ENCODE peak calls at places on chromosome 15, in six cellular contexts. F is vagina, Q is breast epithelium, M is Panc1, U is K562, N is transverse colon. P is an unnamed sample.

GRCh38 chr15:69526086-69526485 is 73.5 kb downstream of the RPLP1 start:
- DNase-seq in U (no peak), M (no peak), Q (no peak), F (no peak), N (no peak), P (no peak)

GRCh38 chr15:70376929-70377691 is 279.4 kb upstream of the TLE3 start:
- DNase-seq in F (peak; percentile 85), Q (no peak), U (no peak), M (no peak), N (peak; percentile 3), P (no peak)

GRCh38 chr15:98177950-98178848 is 217.7 kb downstream of the ARRDC4 start:
- DNase-seq in Q (no peak), M (peak; percentile 39), N (peak; percentile 29), U (peak; percentile 44), F (no peak), P (peak; percentile 28)

GRCh38 chr15:50979041-50979440 is 70.6 kb downstream of the AP4E1 start:
- DNase-seq in F (no peak), N (no peak), M (no peak), Q (no peak), U (no peak), P (no peak)

GRCh38 chr15:29554531-29554930 is 267.7 kb downstream of the TJP1 start:
- DNase-seq in U (no peak), F (no peak), N (no peak), Q (no peak), M (no peak), P (no peak)

GRCh38 chr15:95944193-95944592 is 386.3 kb upstream of the NR2F2 start:
- DNase-seq in N (no peak), F (no peak), U (no peak), Q (no peak), M (no peak), P (no peak)

GRCh38 chr15:33649217-33649933 is 318.9 kb upstream of the CHRM5 start:
- DNase-seq in Q (no peak), N (no peak), M (no peak), F (no peak), U (no peak), P (no peak)

GRCh38 chr15:73368301-73369072 is at the start of gene HCN4:
- DNase-seq in Q (no peak), F (no peak), M (no peak), N (no peak), U (peak; percentile 31), P (no peak)

DNA sequence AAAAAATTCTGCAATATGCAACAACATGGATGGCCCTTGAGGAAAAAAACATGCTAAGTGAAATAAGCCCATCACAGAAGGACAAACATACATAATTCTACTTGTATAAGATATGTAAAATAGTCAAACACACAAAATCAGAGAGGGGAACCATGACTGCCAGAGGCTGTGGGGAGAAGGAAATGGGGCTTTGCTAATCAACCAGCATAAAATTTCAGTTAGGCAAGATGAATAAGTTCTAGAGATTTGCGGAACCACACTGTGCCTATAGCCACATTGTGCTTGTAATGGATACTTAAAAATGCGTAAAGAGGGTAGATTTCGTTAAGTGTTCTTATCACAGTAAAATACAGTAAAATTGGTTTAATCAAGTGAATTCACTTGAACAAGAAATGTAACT is 33.7 kb upstream of the SPTBN5 start:
- DNase-seq in U (no peak), Q (no peak), M (no peak), N (no peak), F (no peak), P (no peak)
- TF ChIP-seq CTCF in U (no peak), Q (no peak), M (no peak), N (no peak), F (no peak), P (no peak)

GRCh38 chr15:45456212-45457106 is 66.1 kb downstream of the SLC30A4 start:
- DNase-seq in N (peak; percentile 71), Q (peak; percentile 73), M (peak; percentile 91), U (peak; percentile 65), F (no peak), P (no peak)
- TF ChIP-seq POLR2AphosphoS5 in N (peak; percentile 60), Q (peak; percentile 81), M (peak; percentile 49), U (no peak), F (peak; percentile 47), P (no peak)

DNA sequence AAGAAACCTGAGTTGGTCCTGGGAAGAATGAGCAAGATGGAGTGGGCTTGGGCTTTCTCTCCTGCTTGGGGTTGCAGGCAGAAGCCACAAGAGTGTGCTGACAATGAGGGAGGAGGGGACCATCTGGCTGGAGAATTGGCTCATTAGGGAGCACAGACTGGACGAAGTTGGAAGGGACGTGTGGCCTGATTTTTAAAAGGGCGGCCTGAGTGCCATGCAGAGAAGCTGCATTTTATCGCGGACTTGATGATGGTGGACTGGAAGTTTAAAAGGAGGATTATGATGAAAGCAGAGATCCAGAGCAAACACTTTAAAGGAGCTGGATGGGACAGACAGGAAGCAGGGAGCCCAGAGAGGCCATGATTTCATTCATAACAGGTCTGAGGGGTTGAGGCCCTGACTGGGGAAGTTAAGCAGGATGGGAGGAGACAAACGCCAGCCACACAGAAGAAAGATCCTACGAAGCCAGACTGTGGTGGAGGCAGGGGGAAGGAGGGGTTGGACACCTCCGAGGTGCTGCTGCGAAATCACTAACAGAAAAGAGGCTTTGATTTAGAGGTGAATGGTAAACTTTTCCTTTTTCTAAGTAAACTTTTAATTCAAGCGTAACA is 23.6 kb downstream of the TLNRD1 start:
- DNase-seq in F (no peak), Q (no peak), M (no peak), N (no peak), U (no peak), P (no peak)
- H3K4me3 ChIP-seq in F (no peak overlapping the region), Q (no peak overlapping the region), M (no peak overlapping the region), N (no peak overlapping the region), U (no peak overlapping the region), P (no peak overlapping the region)

GRCh38 chr15:93088200-93088980 is 621 bp downstream of the RGMA start:
- DNase-seq in F (no peak), N (no peak), U (no peak), M (no peak), Q (no peak), P (no peak)
- TF ChIP-seq CTCF in F (peak; percentile 8), N (peak; percentile 5), U (no peak), M (peak; percentile 71), Q (no peak), P (no peak)

GRCh38 chr15:24961967-24962366 is 7.2 kb downstream of the SNRPN start:
- DNase-seq in U (no peak), N (no peak), F (no peak), Q (no peak), M (no peak), P (no peak)

GRCh38 chr15:24955549-24955929 is 752 bp downstream of the SNRPN start:
- DNase-seq in M (no peak), N (no peak), F (no peak), U (no peak), Q (no peak), P (no peak)

GRCh38 chr15:24954783-24955548 is at the start of the genes SNRPN and SNURF:
- DNase-seq in N (peak; percentile 76), F (no peak), M (peak; percentile 22), U (no peak), Q (peak; percentile 72), P (peak; percentile 64)

GRCh38 chr15:24957691-24958090 is 2.9 kb downstream of the SNRPN start:
- DNase-seq in N (no peak), Q (no peak), M (no peak), F (no peak), U (no peak), P (no peak)

GRCh38 chr15:24956131-24956838 is 1.5 kb downstream of the SNRPN start:
- DNase-seq in U (no peak), Q (peak; percentile 68), F (no peak), M (peak; percentile 25), N (peak; percentile 78), P (peak; percentile 75)
- TF ChIP-seq POLR2AphosphoS5 in U (no peak), Q (peak; percentile 57), F (peak; percentile 69), M (no peak), N (peak; percentile 45), P (peak; percentile 66)

DNA sequence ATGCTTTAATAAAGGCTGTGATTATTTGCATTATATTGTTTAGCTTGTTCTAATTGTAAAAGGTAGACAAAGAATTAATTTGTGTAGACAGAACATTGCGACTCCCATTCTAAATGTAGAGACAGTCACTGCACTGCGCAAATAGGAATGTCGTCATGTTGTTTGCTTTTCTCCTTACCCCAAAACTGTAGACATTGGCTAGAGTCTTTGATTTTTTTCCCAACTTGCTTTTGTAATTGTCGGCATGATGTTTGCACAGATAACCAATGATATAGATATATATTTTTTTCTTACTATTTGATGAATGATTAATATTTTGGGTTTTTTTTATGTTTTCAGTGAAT is 97.7 kb upstream of the SNRPN start:
- DNase-seq in N (no peak), M (no peak), Q (no peak), F (no peak), U (no peak), P (peak; percentile 8)
- H3K4me3 ChIP-seq in N (no peak overlapping the region), M (no peak overlapping the region), Q (no peak overlapping the region), F (no peak overlapping the region), U (no peak overlapping the region), P (no peak overlapping the region)

GRCh38 chr15:67501177-67501835 is 19.6 kb upstream of the C15orf61 start:
- DNase-seq in U (no peak), F (no peak), Q (no peak), M (no peak), N (no peak), P (no peak)
- TF ChIP-seq CTCF in U (peak; percentile 33), F (no peak), Q (no peak), M (peak; percentile 54), N (no peak), P (peak; percentile 14)

DNA sequence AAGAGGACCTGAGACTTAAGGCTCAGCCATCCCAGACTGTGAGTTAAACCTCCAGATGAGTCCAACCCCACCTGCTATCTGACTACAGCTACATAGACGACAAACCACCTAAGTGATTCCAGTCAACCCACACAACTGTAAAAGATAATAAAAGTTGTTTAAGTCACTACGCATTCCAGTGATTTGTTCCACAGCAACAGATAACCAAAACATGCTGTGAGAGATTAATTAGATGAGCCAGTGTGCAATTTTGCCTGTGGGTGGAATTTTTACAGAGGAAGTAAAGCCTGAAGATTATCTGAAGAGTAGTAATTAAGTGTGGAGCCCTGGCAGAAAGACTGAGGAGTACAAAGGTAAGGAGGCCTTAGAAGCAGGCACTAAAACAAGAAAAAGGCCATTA is 5.4 kb downstream of the BTBD1 start:
- DNase-seq in M (no peak), U (no peak), Q (no peak), N (no peak), F (no peak), P (no peak)
- TF ChIP-seq POLR2AphosphoS5 in M (no peak), U (no peak), Q (no peak), N (no peak), F (no peak), P (no peak)

GRCh38 chr15:85474700-85475316 is 94.4 kb downstream of the AKAP13 start:
- DNase-seq in M (no peak), Q (no peak), F (no peak), U (no peak), N (no peak), P (no peak)
- H3K4me3 ChIP-seq in M (no peak overlapping the region), Q (no peak overlapping the region), F (no peak overlapping the region), U (no peak overlapping the region), N (no peak overlapping the region), P (no peak overlapping the region)

GRCh38 chr15:88730751-88731150 is 72.5 kb upstream of the ACAN start:
- DNase-seq in U (no peak), N (no peak), F (no peak), M (no peak), Q (no peak), P (no peak)
- TF ChIP-seq CTCF in U (no peak), N (no peak), F (no peak), M (no peak), Q (no peak), P (no peak)

P was measured in prostate gland.